ENCODE peak calls at places on chromosomes 13 and 19, in four cellular contexts. P is gastrocnemius medialis; K is upper lobe of left lung; I is CD4-positive, alpha-beta T cell. S is an unnamed sample.

GRCh38 chr19:8386990-8387389 is 3.2 kb upstream of the RAB11B start:
- DNase-seq in P (no peak), K (no peak), I (no peak), S (no peak)

GRCh38 chr13:43725460-43725859 is 61.3 kb downstream of the ENOX1 start:
- DNase-seq in P (no peak), K (no peak), I (no peak), S (no peak)

GRCh38 chr13:95156208-95156607 is 145.0 kb downstream of the ABCC4 start:
- DNase-seq in P (no peak), K (no peak), I (no peak), S (no peak)

GRCh38 chr13:104011505-104012270 is 945.5 kb upstream of the SLC10A2 start:
- DNase-seq in P (peak), K (no peak), I (no peak), S (no peak)

GRCh38 chr19:40057166-40057565 is 1.1 kb upstream of the ZNF780B start:
- DNase-seq in P (no peak), K (no peak), I (no peak), S (no peak)

GRCh38 chr19:31335716-31336115 is 13.5 kb downstream of the TSHZ3 start:
- DNase-seq in P (no peak), K (no peak), I (no peak), S (no peak)

GRCh38 chr13:48950507-48950886 is 25.2 kb upstream of the FNDC3A start:
- DNase-seq in P (no peak), K (no peak), I (no peak), S (no peak)

GRCh38 chr13:110758195-110758594 is 44.7 kb downstream of the ING1 start:
- DNase-seq in P (no peak), K (no peak), I (no peak), S (no peak)

GRCh38 chr19:41223431-41224234 is 4.6 kb downstream of the AXL start:
- DNase-seq in P (no peak), K (no peak), I (no peak), S (no peak)

GRCh38 chr13:99827011-99827410 is 144.6 kb downstream of the ZIC5 start:
- DNase-seq in P (no peak), K (no peak), I (no peak), S (no peak)

GRCh38 chr13:94968040-94968756 is 255.9 kb upstream of the SOX21 start:
- DNase-seq in P (no peak), K (peak), I (no peak), S (peak)

GRCh38 chr13:114110091-114110829 is 22.2 kb downstream of the RASA3 start:
- DNase-seq in P (peak), K (peak), I (peak), S (no peak)

GRCh38 chr13:62357887-62358645 is 942.4 kb upstream of the PCDH20 start:
- DNase-seq in P (no peak), K (no peak), I (no peak), S (no peak)

GRCh38 chr13:26619321-26619720 is 61.8 kb downstream of the WASF3 start:
- DNase-seq in P (no peak), K (no peak), I (no peak), S (no peak)

GRCh38 chr19:3576696-3577443 is 4.1 kb downstream of the HMG20B start:
- DNase-seq in P (no peak), K (peak), I (no peak), S (no peak)

GRCh38 chr13:54637377-54637776 is 1608.8 kb downstream of the OLFM4 start:
- DNase-seq in P (no peak), K (no peak), I (no peak), S (no peak)

GRCh38 chr13:99265162-99265822 is 7.1 kb upstream of the GPR18 start:
- DNase-seq in P (no peak), K (no peak), I (no peak), S (no peak)

GRCh38 chr19:4492337-4493103 is 20.4 kb downstream of the HDGFL2 start:
- DNase-seq in P (no peak), K (no peak), I (no peak), S (no peak)

GRCh38 chr19:47240996-47241918 is 10.3 kb upstream of the BBC3 start:
- DNase-seq in P (no peak), K (peak), I (peak), S (no peak)

GRCh38 chr19:46955813-46956371 is 63.7 kb upstream of the NPAS1 start:
- DNase-seq in P (no peak), K (no peak), I (no peak), S (no peak)

GRCh38 chr19:4291200-4291732 is 10.9 kb downstream of the TMIGD2 start:
- DNase-seq in P (no peak), K (no peak), I (no peak), S (no peak)

GRCh38 chr13:22270881-22271280 is 600.0 kb downstream of the FGF9 start:
- DNase-seq in P (no peak), K (no peak), I (no peak), S (no peak)

GRCh38 chr19:48631254-48631653 is 5.9 kb downstream of the DBP start:
- DNase-seq in P (no peak), K (no peak), I (no peak), S (no peak)

GRCh38 chr13:50635504-50635903 is 208.0 kb downstream of the DLEU7 start:
- DNase-seq in P (peak), K (no peak), I (no peak), S (no peak)

GRCh38 chr13:35005051-35005450 is 63.0 kb downstream of the NBEA start:
- DNase-seq in P (no peak), K (no peak), I (no peak), S (no peak)

GRCh38 chr19:30431591-30431990 is 59.4 kb downstream of the ZNF536 start:
- DNase-seq in P (no peak), K (no peak), I (no peak), S (no peak)

GRCh38 chr13:100156786-100157185 is 67.9 kb downstream of the PCCA start:
- DNase-seq in P (no peak), K (no peak), I (no peak), S (no peak)

GRCh38 chr13:82758056-82758455 is 1124.2 kb downstream of the SLITRK1 start:
- DNase-seq in P (no peak), K (no peak), I (no peak), S (no peak)

GRCh38 chr13:106520205-106521004 is 15.1 kb downstream of the EFNB2 start:
- DNase-seq in P (no peak), K (no peak), I (no peak), S (no peak)
- TF ChIP-seq CTCF in P (no peak), K (no peak), I (no peak), S (peak)

GRCh38 chr13:32911506-32911905 is 104.7 kb upstream of the KL start:
- DNase-seq in P (no peak), K (no peak), I (no peak), S (no peak)
- TF ChIP-seq CTCF in P (no peak), K (no peak), I (no peak), S (peak)

GRCh38 chr19:17049711-17050280 is 23.2 kb upstream of the CPAMD8 start:
- DNase-seq in P (no peak), K (no peak), I (no peak), S (no peak)

GRCh38 chr19:17054746-17055145 is 20.5 kb downstream of the HAUS8 start:
- DNase-seq in P (no peak), K (no peak), I (no peak), S (no peak)

GRCh38 chr19:17048885-17049453 is 22.4 kb upstream of the CPAMD8 start:
- DNase-seq in P (no peak), K (no peak), I (no peak), S (no peak)

GRCh38 chr19:17055636-17056035 is 19.6 kb downstream of the HAUS8 start:
- DNase-seq in P (no peak), K (peak), I (no peak), S (no peak)

DNA sequence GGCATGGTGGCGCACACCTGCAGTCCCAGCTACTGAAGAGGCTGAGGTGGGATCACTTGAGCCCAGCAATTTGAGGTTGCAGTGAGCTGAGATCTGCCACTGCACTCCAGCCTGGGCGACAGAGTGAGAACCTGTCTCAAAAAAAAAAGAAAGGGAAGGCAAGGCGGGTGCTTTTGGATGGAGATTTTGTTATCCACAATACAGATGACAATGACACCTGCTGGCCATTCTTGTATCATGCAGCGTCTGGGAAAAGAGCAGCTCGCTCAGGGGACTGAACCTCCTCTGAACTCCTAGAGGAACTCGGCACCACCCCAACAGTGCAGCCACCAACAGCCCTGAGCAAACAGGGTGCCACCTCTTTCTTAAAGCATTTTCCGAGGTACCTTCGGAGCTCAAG is 22.8 kb downstream of the HAUS8 start:
- DNase-seq in P (no peak), K (no peak), I (peak), S (no peak)
- TF ChIP-seq CTCF in P (no peak), K (peak), I (no peak), S (peak)

DNA sequence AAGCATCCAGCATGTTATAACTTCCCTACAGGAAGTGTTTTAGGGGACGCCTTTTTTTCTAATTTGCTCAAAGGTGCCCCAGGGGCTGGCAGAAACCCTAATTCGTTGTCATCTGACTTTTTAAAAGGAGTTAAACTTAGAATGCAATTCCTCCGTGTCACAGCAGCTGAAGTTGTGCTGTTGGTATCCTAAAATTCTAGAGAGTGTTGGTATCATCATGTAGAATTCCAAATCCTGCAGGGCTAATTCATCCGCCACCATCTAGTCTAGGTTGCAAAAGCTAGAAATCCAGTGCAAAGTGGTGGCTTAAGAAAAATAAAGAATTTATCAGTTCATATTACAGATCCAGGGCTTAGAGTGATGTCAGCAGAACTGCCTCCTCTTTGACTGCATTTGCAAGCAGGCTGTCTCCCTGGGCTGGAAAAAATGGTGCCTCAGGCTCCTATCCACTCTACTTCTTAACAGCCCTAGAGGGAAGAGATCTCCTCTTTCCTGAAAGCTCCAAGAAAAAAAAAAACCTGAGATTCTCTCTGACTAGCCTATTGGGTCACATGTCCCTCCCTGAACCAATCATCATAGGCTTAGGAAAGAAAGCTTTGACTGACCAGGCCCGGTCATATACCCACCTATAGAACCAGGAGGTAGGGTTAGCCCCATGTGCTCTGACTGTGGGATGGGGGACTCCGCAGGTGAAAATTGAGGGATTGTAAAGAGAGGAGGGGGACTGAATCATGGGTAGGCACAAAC is 73.0 kb downstream of the MAP4K1 start:
- DNase-seq in P (no peak), K (no peak), I (no peak), S (no peak)
- TF ChIP-seq CTCF in P (peak), K (peak), I (peak), S (peak)

GRCh38 chr19:50378169-50378862 is 2.1 kb downstream of the NR1H2 start:
- DNase-seq in P (no peak), K (peak), I (no peak), S (no peak)

GRCh38 chr19:50376166-50377050 is at the start of gene NR1H2:
- DNase-seq in P (peak), K (peak), I (peak), S (peak)

GRCh38 chr19:50377517-50377916 is 1.3 kb downstream of the NR1H2 start:
- DNase-seq in P (no peak), K (peak), I (no peak), S (no peak)

GRCh38 chr19:50378863-50379236 is 2.6 kb downstream of the NR1H2 start:
- DNase-seq in P (no peak), K (peak), I (no peak), S (no peak)

GRCh38 chr19:50377051-50377441 is 789 bp downstream of the NR1H2 start:
- DNase-seq in P (no peak), K (peak), I (peak), S (no peak)
- TF ChIP-seq CTCF in P (no peak), K (no peak), I (no peak), S (no peak)

DNA sequence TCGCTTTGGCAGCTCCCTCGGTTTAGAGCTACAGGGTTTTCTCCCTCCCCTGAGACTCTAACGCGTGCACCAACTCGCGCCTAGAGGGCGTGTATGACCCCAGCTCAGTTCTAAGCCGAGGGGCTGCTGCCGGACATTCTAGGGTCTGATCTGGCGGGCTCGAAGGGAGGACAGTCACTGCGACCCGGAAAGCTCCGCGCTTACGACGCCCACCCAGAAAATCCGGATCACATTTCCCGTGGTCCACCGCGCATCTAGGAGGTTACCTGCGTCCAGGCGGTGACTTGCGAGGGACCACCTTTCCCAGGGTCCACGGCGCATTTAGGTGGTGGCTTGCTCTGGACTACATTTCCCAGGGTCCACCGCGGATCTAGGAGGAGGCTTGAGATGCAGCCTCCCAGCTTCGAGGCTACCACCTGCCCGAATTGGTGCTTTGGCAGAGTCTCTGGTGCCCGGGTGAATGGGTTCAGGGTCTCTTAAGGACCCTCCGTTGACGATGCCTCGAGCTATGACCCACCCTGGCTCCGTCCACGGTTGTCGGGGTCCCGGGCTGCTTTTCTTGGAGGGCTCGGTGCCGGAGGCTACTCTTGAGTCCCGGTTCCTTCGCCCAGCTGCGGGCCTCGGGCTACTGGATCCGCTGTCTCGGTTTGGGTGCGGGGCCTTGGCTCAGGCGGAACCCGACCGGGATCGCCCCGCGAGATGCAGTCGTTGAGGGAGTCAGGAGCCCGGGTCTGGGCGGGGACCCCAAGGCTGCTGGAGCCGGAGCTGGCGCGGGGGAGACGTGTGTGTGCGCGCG is 30.5 kb downstream of the ZNF146 start:
- DNase-seq in P (no peak), K (peak), I (no peak), S (no peak)
- TF ChIP-seq CTCF in P (no peak), K (no peak), I (no peak), S (peak)

GRCh38 chr13:86792153-86792651 is 879.0 kb upstream of the SLITRK5 start:
- DNase-seq in P (no peak), K (peak), I (no peak), S (no peak)
- TF ChIP-seq CTCF in P (no peak), K (no peak), I (no peak), S (no peak)

DNA sequence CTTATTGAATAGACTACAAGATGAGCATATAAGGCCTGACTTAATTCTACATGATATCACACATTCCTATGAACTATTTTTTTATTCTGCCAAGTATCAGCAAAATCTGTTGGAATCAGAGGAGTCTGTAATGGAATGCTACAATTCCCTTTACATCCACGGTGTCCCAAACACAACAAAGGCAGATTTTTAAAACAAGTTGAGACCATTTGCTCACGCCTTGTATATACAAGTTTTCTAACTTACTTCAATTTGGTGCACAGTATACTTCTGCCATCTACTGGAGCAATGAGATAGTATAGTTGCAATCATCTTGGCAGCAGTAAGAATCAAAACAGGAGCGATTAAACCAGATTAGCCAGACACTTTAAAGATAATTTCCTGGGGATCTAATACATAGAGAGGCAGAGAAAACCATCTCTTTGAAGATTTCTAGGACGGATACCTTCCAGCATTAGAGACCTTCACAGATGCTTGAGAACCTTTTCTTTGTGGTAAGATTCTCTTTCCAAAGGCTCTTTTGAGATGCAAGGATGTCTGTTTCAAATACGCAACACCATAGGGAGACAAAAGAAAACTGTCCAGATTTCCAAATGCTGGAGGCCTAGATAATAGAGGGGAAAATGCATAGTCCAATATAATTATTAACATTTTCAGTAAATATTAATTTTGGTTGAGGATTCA is 302.0 kb upstream of the MIR17HG start:
- DNase-seq in P (no peak), K (no peak), I (no peak), S (no peak)
- TF ChIP-seq CTCF in P (no peak), K (no peak), I (no peak), S (peak)

GRCh38 chr19:56597696-56598095 is 2.6 kb downstream of the ZNF71 start:
- DNase-seq in P (no peak), K (no peak), I (no peak), S (no peak)
- TF ChIP-seq CTCF in P (no peak), K (no peak), I (no peak), S (no peak)

DNA sequence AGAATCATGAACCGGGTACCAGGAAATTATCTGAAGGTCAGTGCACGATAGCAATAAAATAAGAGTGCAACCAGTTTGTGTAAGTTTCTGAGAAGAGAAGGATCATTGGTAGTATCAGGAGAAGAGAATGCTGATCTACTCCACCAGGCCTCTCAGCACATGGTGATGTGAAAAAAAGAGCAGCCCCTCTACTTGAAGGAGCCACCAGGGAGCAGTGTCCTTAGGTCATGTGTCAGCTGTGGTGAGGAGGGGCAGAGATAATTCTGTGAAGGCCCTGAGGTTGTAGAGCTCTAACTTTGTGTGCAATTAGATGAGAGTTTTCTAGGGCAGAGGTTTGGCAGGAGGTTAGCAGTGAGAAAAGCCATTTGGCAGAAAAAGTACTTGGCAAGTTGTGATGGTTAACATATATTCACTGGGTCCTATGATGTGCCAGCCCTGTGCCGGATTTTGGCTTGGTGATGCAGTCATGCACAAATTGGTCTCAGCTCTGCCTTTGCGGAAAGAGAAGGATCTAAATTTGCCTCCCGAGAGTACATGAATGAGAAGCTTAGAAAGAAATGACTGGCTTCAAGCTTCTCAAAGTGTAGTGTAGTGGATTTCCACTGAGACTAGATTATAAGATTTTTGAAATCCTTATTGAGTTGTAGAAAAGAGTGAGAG is 19.2 kb upstream of the ZC3H13 start:
- DNase-seq in P (no peak), K (no peak), I (no peak), S (no peak)
- TF ChIP-seq CTCF in P (no peak), K (no peak), I (no peak), S (no peak)

S was measured in type B pancreatic cell.